ENCODE peak calls at places on chromosomes 11 and 22, in four cellular contexts. K is H1, G is K562, O is GM12878. R is an unnamed sample.

GRCh38 chr22:17732251-17732854 is 41.9 kb downstream of the BID start:
- DNase-seq in G (no peak), K (no peak), O (no peak), R (no peak)

GRCh38 chr11:36280531-36280930 is 8.7 kb downstream of the COMMD9 start:
- DNase-seq in K (no peak), O (no peak), G (no peak), R (no peak)

GRCh38 chr11:126343051-126343450 is 12.4 kb upstream of the ST3GAL4 start:
- DNase-seq in K (no peak), G (no peak), O (no peak), R (no peak)

GRCh38 chr11:63536669-63537292 is at the start of gene PLAAT4:
- DNase-seq in O (peak), G (no peak), K (no peak), R (peak)

GRCh38 chr11:62857541-62857982 is 18.2 kb upstream of the WDR74 start:
- DNase-seq in O (no peak), K (no peak), G (no peak), R (no peak)

GRCh38 chr11:113553905-113554304 is 78.7 kb upstream of the DRD2 start:
- DNase-seq in K (no peak), G (peak), O (no peak), R (no peak)

GRCh38 chr11:113090716-113091577 is 129.7 kb downstream of the NCAM1 start:
- DNase-seq in G (no peak), O (no peak), K (no peak), R (no peak)

GRCh38 chr22:45376703-45377102 is 36.7 kb downstream of the SMC1B start:
- DNase-seq in G (no peak), K (no peak), O (no peak), R (no peak)

GRCh38 chr22:46678785-46679700 is 58.9 kb downstream of the GRAMD4 start:
- DNase-seq in O (no peak), G (no peak), K (no peak), R (no peak)

GRCh38 chr22:24937114-24937513 is 9.4 kb downstream of the LHFPL7 start:
- DNase-seq in O (no peak), K (no peak), G (no peak), R (peak)

GRCh38 chr22:39731881-39732555 is 161.5 kb downstream of the CACNA1I start:
- DNase-seq in G (no peak), O (no peak), K (no peak), R (no peak)

GRCh38 chr11:9969068-9969467 is 305.2 kb downstream of the SWAP70 start:
- DNase-seq in G (no peak), O (no peak), K (no peak), R (no peak)

GRCh38 chr11:72842644-72843330 is 28.6 kb downstream of the ATG16L2 start:
- DNase-seq in K (no peak), O (no peak), G (no peak), R (no peak)

GRCh38 chr22:19855504-19856409 is 1.1 kb upstream of the GNB1L start:
- DNase-seq in O (peak), G (peak), K (no peak), R (peak)

GRCh38 chr11:70038034-70038834 is 39.9 kb upstream of the ANO1 start:
- DNase-seq in O (no peak), G (no peak), K (no peak), R (no peak)

GRCh38 chr22:41746563-41747400 is 47.5 kb downstream of the MEI1 start:
- DNase-seq in G (peak), K (peak), O (peak), R (peak)

GRCh38 chr11:92329137-92329536 is 104.5 kb downstream of the FAT3 start:
- DNase-seq in G (no peak), K (no peak), O (no peak), R (no peak)

GRCh38 chr11:47299078-47299477 is 29.1 kb downstream of the MADD start:
- DNase-seq in K (no peak), G (no peak), O (no peak), R (no peak)

GRCh38 chr11:43951231-43951630 is 8.8 kb downstream of the C11orf96 start:
- DNase-seq in O (no peak), K (no peak), G (peak), R (no peak)

GRCh38 chr11:43384393-43384792 is 25.7 kb downstream of the TTC17 start:
- DNase-seq in G (no peak), K (no peak), O (no peak), R (no peak)

GRCh38 chr11:104361975-104362374 is 198.0 kb upstream of the PDGFD start:
- DNase-seq in O (no peak), G (no peak), K (no peak), R (no peak)

GRCh38 chr11:117384045-117384444 is 56.4 kb downstream of the CEP164 start:
- DNase-seq in K (no peak), O (no peak), G (no peak), R (peak)

GRCh38 chr11:125170406-125171031 is 6.0 kb downstream of the PKNOX2 start:
- DNase-seq in O (no peak), K (no peak), G (peak), R (no peak)

GRCh38 chr11:29634248-29634647 is 382.6 kb downstream of the KCNA4 start:
- DNase-seq in K (no peak), O (no peak), G (no peak), R (no peak)

GRCh38 chr22:16960220-16960883 is 47.7 kb downstream of the GAB4 start:
- DNase-seq in K (no peak), G (peak), O (no peak), R (no peak)

GRCh38 chr11:33735426-33736147 is 636 bp downstream of the CD59 start:
- DNase-seq in G (no peak), K (no peak), O (peak), R (peak)

GRCh38 chr11:78349614-78350013 is 68.0 kb downstream of the GAB2 start:
- DNase-seq in K (no peak), O (no peak), G (no peak), R (no peak)

GRCh38 chr11:94877446-94878200 is 95.7 kb downstream of the CWC15 start:
- DNase-seq in G (no peak), K (no peak), O (no peak), R (no peak)

GRCh38 chr22:40300884-40301672 is 45.2 kb upstream of the ADSL start:
- DNase-seq in K (no peak), O (peak), G (no peak), R (no peak)

GRCh38 chr22:20110359-20110985 is 5.4 kb upstream of the RANBP1 start:
- DNase-seq in O (no peak), K (no peak), G (no peak), R (no peak)

GRCh38 chr11:88174627-88175003 is 628 bp downstream of the RAB38 start:
- DNase-seq in O (no peak), K (peak), G (no peak), R (no peak)

GRCh38 chr11:95266751-95267374 is 35.9 kb upstream of the SESN3 start:
- DNase-seq in O (no peak), K (no peak), G (no peak), R (no peak)

GRCh38 chr11:74449369-74449931 is 17.9 kb downstream of the KCNE3 start:
- DNase-seq in K (no peak), O (peak), G (peak), R (peak)
- TF ChIP-seq BRCA1 in K (no peak), O (no peak), G (no peak), R (no peak)

GRCh38 chr11:109435121-109435742 is 13.2 kb downstream of the C11orf87 start:
- DNase-seq in G (no peak), K (no peak), O (no peak), R (no peak)

DNA sequence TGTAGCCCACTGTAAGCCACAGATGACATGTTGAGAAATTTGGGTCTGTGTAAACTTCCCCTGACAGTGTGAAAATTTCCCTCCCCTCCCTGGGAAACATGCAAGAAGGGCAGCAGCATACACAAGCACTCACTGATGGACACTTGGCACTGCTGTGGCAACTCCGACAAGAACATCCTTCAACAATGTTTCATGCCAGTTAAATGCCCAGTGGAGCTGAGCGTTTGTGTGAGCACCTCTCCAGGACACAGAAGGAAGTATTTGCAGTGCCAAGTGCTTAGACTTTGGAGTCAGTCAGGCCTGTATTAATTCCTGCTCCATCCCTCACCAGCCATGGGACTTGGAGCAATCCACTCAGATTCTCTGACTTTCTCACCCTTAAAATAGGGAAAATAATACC is 17.7 kb downstream of the C11orf87 start:
- DNase-seq in O (no peak), K (no peak), G (no peak), R (no peak)
- TF ChIP-seq TAF1 in O (no peak), K (no peak), G (no peak), R (no peak)

DNA sequence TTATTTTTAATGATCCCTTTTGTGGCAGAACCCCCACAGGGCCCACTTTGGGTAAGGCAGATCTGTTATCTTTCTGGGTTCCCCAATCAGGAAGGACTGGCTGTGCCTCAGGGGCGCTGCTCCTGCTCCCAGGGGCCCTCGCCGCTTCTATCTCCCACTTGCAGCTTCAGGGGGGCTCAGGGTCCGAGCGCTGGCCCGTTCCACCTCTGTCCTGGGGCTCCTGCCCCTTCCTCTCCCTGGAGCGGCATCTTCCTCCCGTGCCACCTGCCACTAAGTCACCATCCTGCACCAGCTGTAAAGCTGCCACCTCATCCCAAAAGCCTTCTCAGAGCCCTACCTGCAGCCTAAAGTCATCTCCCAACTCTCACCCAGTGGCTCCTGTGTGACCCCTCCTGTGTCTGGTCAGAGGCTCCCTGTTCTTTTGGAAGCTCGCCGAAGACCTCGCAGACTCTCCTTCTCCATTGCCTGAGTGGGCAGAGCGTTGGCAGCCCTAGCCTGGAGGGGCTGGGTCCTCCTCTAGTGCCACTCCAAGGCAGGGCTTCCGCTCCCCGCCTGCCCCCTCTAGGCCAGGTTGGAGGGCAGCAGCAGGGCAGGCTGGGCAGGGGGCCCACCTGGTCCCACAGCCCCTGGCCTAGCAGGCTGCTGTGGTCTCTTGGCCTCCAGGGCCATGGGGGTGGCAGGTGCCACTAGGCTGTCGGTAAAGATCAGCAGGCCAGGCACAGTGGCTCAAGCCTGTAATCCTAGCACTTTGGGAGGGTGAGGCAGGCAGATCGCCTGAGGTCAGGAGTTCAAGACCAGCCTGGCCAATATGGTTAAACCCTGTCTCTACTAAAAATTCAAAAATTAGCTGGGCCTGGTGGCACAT is 106.7 kb downstream of the MORC2 start:
- DNase-seq in G (peak), O (no peak), K (no peak), R (no peak)
- TF ChIP-seq BRCA1 in G (no peak), O (no peak), K (no peak), R (no peak)

DNA sequence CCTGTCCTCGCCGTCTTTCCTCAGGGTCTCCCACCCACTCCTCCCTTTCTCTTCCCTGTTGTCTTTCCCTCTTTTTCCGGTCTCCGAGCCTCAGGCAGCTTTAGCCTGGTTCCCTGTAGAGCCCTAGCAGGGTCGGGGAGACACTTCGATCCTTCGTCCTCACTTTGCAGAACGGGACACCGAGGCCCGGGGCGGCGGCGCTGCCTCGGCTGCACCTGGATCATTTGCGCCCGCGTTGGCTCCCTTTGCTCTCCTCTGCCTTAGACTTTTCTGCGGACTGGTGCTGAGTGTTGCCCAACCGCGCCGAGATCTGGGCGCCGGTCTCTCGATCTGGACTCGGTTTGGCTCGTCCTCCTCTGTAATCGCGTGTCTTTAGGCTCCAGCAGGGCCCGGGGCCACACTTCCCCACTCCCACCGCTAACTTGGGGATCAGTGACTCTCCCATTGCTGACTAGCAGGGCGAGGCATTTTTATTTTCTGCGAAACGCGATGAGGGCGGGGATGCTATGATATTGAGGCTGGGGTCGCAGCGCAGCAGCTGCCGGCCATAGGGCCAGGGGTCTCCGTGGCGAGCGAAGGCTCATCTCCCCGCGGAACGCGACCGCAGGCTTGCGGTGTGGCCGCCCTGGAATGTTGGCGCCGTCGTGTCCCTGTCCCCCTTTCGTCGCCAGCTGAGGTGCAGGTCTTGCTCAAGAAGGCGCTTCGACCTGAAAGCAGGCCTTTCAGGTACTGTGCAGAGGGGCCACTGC is 1.6 kb upstream of the E2F8 start:
- DNase-seq in O (no peak), K (no peak), G (no peak), R (no peak)
- TF ChIP-seq TAF1 in O (no peak), K (peak), G (no peak), R (no peak)

DNA sequence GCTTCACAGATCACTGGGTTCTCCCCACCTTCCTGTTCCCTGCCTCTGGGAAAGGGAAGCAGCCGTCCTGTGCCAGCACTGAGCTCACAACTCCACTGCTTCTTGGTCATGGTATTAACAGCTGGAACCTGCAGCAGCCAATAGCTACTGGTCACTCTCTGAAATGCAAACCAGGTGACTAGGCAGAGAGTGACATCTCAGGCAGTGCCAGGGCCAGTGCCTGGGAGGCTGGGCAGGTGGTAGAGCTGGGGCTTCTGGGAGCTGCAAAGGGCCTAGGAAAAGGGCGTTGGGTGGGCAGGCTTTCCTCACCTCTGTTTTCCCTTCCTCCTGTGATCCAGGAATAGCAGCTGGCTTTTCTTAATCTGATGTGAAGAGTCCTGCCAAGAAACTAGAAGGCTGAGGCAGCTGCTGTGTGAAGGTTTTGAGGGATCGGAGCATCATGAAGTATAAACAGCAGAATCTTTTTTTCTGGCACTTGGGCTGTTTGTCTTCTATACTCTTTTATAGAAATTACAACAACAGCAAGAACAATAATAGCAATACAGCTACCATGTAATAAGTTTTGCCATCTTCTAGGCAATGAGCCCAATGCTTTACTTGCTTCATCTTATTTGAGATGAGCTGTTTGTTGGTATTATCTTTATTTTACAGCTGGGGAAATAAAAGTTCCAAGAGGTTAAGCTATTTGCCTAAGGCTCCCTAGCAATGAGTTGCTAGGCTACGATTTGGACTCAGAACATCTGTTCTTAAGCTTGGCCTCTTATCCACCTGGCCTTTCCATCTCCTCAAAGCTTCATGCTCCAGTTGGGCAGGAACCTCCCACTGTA is 22.0 kb upstream of the CD44 start:
- DNase-seq in O (no peak), G (no peak), K (no peak), R (no peak)
- TF ChIP-seq BRCA1 in O (no peak), G (no peak), K (no peak), R (no peak)

GRCh38 chr11:35139883-35140282 is 912 bp downstream of the CD44 start:
- DNase-seq in G (no peak), K (no peak), O (no peak), R (no peak)

GRCh38 chr11:35143509-35144102 is 4.6 kb downstream of the CD44 start:
- DNase-seq in O (no peak), K (no peak), G (no peak), R (no peak)

GRCh38 chr11:35142481-35143207 is 3.7 kb downstream of the CD44 start:
- DNase-seq in O (no peak), K (no peak), G (peak), R (peak)

GRCh38 chr11:35141034-35141433 is 2.1 kb downstream of the CD44 start:
- DNase-seq in G (no peak), K (no peak), O (no peak), R (no peak)

DNA sequence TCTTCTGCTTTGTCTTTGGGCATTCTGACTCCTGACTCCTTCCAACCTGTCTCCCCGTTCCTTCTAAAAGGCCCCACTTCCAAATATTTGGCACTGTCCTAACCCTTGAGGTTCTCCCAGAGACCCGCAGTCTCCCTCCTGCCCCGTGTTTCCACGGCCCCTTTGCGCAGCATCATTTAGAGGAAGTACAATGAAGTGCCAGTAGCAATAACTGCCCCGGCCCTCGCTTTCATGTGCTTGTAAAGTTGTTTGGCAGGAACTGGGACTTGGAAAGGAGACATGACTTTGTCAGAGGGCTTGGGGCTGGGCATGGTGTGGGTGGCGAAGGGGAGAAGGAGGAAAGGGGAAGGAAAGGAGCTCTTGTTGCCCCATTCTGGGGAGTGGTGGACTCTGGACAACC is 2.6 kb downstream of the CD44 start:
- DNase-seq in K (no peak), O (no peak), G (no peak), R (no peak)
- TF ChIP-seq TAF1 in K (no peak), O (no peak), G (no peak), R (no peak)

GRCh38 chr11:57647960-57648776 is 1.5 kb downstream of the YPEL4 start:
- DNase-seq in G (peak), O (no peak), K (no peak), R (no peak)

GRCh38 chr11:57648791-57649735 is 649 bp downstream of the YPEL4 start:
- DNase-seq in O (no peak), G (no peak), K (no peak), R (no peak)

GRCh38 chr11:57651408-57651807 is 1.7 kb upstream of the YPEL4 start:
- DNase-seq in G (no peak), K (no peak), O (no peak), R (no peak)

GRCh38 chr11:57650739-57651090 is 1.0 kb upstream of the YPEL4 start:
- DNase-seq in G (no peak), O (no peak), K (no peak), R (no peak)

DNA sequence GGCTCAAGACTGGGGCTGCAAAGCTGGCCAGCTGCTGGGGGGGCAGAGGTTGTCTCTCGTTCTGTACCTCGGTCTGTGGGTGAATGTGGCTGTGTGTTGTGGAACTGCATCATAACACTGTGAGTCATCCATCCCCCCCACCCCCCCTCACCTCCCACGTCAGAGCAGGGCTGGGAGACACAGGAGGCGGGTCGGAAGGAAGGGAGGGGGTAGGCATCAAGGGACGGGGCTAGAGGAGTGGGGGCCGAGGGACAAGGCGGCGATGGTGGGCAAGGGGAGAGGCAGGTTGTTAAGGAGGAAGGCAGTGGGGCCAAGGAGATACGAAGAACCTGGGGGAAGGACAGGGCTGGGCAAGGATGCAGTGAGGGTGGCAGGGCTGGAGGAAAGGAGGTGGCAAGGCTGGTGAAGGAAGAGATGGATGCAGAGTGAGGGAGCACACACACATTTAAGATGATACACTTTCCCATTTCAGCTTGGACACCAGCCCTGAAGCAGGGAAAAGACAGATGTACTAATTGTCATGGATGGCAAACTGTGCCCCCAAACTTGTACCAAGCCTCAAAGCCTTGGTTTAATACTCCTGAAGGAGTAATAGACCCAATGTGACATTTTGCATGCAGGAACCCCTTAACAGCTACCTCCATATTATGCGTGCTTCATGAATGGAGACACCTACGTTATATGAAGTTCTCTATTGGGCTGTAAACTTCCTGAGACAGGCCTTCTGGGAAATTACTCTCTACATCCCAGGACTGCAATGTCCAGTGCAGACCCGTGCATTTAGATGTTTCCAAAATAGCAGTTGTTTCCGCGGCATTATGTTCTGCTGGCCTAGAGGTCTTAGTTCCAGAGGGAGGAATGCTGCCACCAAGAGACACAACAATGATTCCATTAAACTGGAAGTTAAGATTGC is at the start of gene YPEL4:
- DNase-seq in K (no peak), G (peak), O (no peak), R (no peak)
- TF ChIP-seq BRCA1 in K (no peak), G (no peak), O (no peak), R (no peak)